ENCODE peak calls at places on chromosome X, in seven cellular contexts. S is choroid plexus epithelial cell, U is T47D, G is adrenal gland, Y is H4, N is LoVo, J is small intestine. B is an unnamed sample.

GRCh38 chrX:82748901-82749505 is 759.1 kb upstream of the POU3F4 start:
- DNase-seq in S (no peak), N (no peak), U (no peak), J (no peak), G (no peak), Y (peak), B (peak)

GRCh38 chrX:135572436-135572835 is 52.0 kb downstream of the INTS6L start:
- DNase-seq in S (peak), U (no peak), Y (no peak), N (no peak), G (no peak), J (no peak), B (no peak)

GRCh38 chrX:119015407-119016242 is 41.2 kb downstream of the LONRF3 start:
- DNase-seq in G (peak), U (peak), S (peak), J (peak), Y (peak), N (peak), B (peak)

GRCh38 chrX:23883737-23884354 is 23.9 kb downstream of the APOO start:
- DNase-seq in Y (peak), N (peak), U (peak), G (no peak), S (peak), J (peak), B (peak)

GRCh38 chrX:96481831-96482230 is 202.8 kb upstream of the DIAPH2 start:
- DNase-seq in N (no peak), S (no peak), G (no peak), U (no peak), J (no peak), Y (no peak), B (no peak)

GRCh38 chrX:56733459-56734046 is 4.5 kb downstream of the NBDY start:
- DNase-seq in U (peak), N (no peak), S (peak), J (peak), G (peak), Y (peak), B (peak)

GRCh38 chrX:145673851-145674250 is 143.8 kb upstream of the SLITRK2 start:
- DNase-seq in S (no peak), J (no peak), G (no peak), U (no peak), N (no peak), Y (no peak), B (no peak)

GRCh38 chrX:3271485-3272186 is 74.8 kb downstream of the MXRA5 start:
- DNase-seq in J (no peak), U (no peak), S (peak), N (no peak), Y (peak), G (no peak), B (peak)

GRCh38 chrX:70908541-70908940 is at the start of gene TEX11:
- DNase-seq in S (no peak), U (no peak), N (no peak), G (no peak), J (no peak), Y (no peak), B (no peak)

GRCh38 chrX:12955882-12956703 is 18.8 kb upstream of the TMSB4X start:
- DNase-seq in U (peak), J (no peak), S (peak), Y (peak), G (peak), N (peak), B (peak)

GRCh38 chrX:155334486-155335316 is at the start of gene CLIC2:
- DNase-seq in J (peak), G (no peak), S (peak), Y (peak), U (no peak), N (no peak), B (peak)

GRCh38 chrX:150635952-150636351 is 57.2 kb upstream of the MTMR1 start:
- DNase-seq in N (no peak), J (no peak), U (no peak), S (peak), G (no peak), Y (no peak), B (peak)

GRCh38 chrX:10542549-10542948 is 77.8 kb downstream of the MID1 start:
- DNase-seq in G (no peak), J (no peak), U (no peak), Y (no peak), S (no peak), N (no peak), B (no peak)

GRCh38 chrX:13692771-13693231 is 3.9 kb downstream of the RAB9A start:
- DNase-seq in Y (no peak), U (no peak), N (no peak), G (no peak), J (no peak), S (no peak), B (no peak)

GRCh38 chrX:87583679-87584078 is 66.1 kb downstream of the KLHL4 start:
- DNase-seq in S (peak), U (peak), J (no peak), Y (peak), N (no peak), G (peak), B (peak)

GRCh38 chrX:100296183-100296753 is 113.8 kb downstream of the PCDH19 start:
- DNase-seq in Y (no peak), J (no peak), S (no peak), U (no peak), G (no peak), N (no peak), B (no peak)

GRCh38 chrX:151973851-151974335 is 583 bp downstream of the GABRE start:
- DNase-seq in Y (peak), N (peak), U (no peak), S (peak), G (no peak), J (peak), B (peak)

GRCh38 chrX:3651272-3651671 is 62.2 kb downstream of the PRKX start:
- DNase-seq in U (peak), G (no peak), N (peak), S (peak), J (peak), Y (no peak), B (peak)

GRCh38 chrX:13717697-13718483 is 16.5 kb downstream of the TRAPPC2 start:
- DNase-seq in U (no peak), Y (peak), N (no peak), S (peak), G (no peak), J (no peak), B (no peak)

GRCh38 chrX:40406330-40406859 is 174.4 kb upstream of the ATP6AP2 start:
- DNase-seq in J (no peak), N (no peak), U (no peak), G (no peak), S (no peak), Y (no peak), B (no peak)

GRCh38 chrX:48558270-48558669 is 16.0 kb upstream of the RBM3 start:
- DNase-seq in N (no peak), S (peak), G (no peak), U (no peak), J (no peak), Y (no peak), B (peak)

GRCh38 chrX:70434352-70434866 is 10.2 kb upstream of the DLG3 start:
- DNase-seq in J (peak), Y (peak), G (peak), S (peak), U (peak), N (peak), B (peak)

GRCh38 chrX:17674611-17675010 is 62.7 kb upstream of the SCML1 start:
- DNase-seq in J (peak), S (peak), N (peak), G (no peak), U (no peak), Y (no peak), B (no peak)

GRCh38 chrX:95703696-95704095 is 980.9 kb upstream of the DIAPH2 start:
- DNase-seq in G (no peak), S (peak), N (no peak), J (no peak), U (no peak), Y (peak), B (peak)

GRCh38 chrX:46574941-46575381 is 1.4 kb downstream of the CHST7 start:
- DNase-seq in S (peak), N (no peak), Y (no peak), U (no peak), G (no peak), J (no peak), B (peak)

GRCh38 chrX:52870041-52870440 is 2.2 kb upstream of the XAGE3 start:
- DNase-seq in N (no peak), J (no peak), G (no peak), Y (no peak), U (no peak), S (no peak), B (no peak)

GRCh38 chrX:1502853-1503252 is 34.1 kb downstream of the P2RY8 start:
- DNase-seq in Y (no peak), U (no peak), J (no peak), S (no peak), G (no peak), N (no peak), B (no peak)

B was measured in epithelial cell of esophagus.